ENCODE peak calls at places on chromosomes 6 and 20, in nine cellular contexts. U is RWPE2; I is naive thymus-derived CD8-positive, alpha-beta T cell; T is HEK293T; D is GM19239; O is sciatic nerve; N is NCI-H2171 treated with DMSO at 0.1 percent for 48 hours; F is skeletal muscle cell; Q is occipital lobe. Y is an unnamed sample.

GRCh38 chr20:63381781-63382431 is 20.8 kb upstream of the CHRNA4 start:
- DNase-seq in U (no peak), I (peak), T (peak), D (peak), O (no peak), N (no peak), F (no peak), Q (no peak), Y (no peak)

GRCh38 chr20:20568604-20569205 is 143.7 kb downstream of the RALGAPA2 start:
- DNase-seq in U (no peak), I (no peak), T (peak), D (no peak), O (no peak), N (peak), F (peak), Q (no peak), Y (peak)

GRCh38 chr20:6122873-6123649 is at the start of gene FERMT1:
- DNase-seq in U (peak), I (no peak), T (peak), D (no peak), O (peak), N (peak), F (no peak), Q (no peak), Y (no peak)

GRCh38 chr20:32589256-32589655 is 4.1 kb upstream of the NOL4L start:
- DNase-seq in U (peak), I (no peak), T (no peak), D (no peak), O (no peak), N (no peak), F (no peak), Q (no peak), Y (no peak)

GRCh38 chr6:109039795-109040194 is 54.9 kb downstream of the SESN1 start:
- DNase-seq in U (no peak), I (no peak), T (no peak), D (no peak), O (no peak), N (no peak), F (no peak), Q (no peak), Y (no peak)

GRCh38 chr6:167881327-167881726 is 54.6 kb downstream of the AFDN start:
- DNase-seq in U (no peak), I (no peak), T (no peak), D (no peak), O (no peak), N (no peak), F (no peak), Q (no peak), Y (no peak)

GRCh38 chr20:39873286-39873685 is 815.8 kb downstream of the MAFB start:
- DNase-seq in U (no peak), I (no peak), T (no peak), D (no peak), O (no peak), N (no peak), F (no peak), Q (no peak), Y (no peak)

GRCh38 chr20:53613748-53614147 is 20.1 kb upstream of the ZNF217 start:
- DNase-seq in U (no peak), I (no peak), T (no peak), D (no peak), O (no peak), N (no peak), F (no peak), Q (no peak), Y (no peak)

GRCh38 chr6:36780517-36781210 is 58.6 kb downstream of the CPNE5 start:
- DNase-seq in U (no peak), I (no peak), T (no peak), D (no peak), O (no peak), N (no peak), F (no peak), Q (no peak), Y (no peak)

GRCh38 chr6:30678964-30679726 is 6.3 kb upstream of the DHX16 start:
- DNase-seq in U (no peak), I (peak), T (peak), D (peak), O (peak), N (peak), F (no peak), Q (peak), Y (peak)

GRCh38 chr6:55726144-55726543 is 147.2 kb upstream of the HMGCLL1 start:
- DNase-seq in U (no peak), I (no peak), T (no peak), D (no peak), O (no peak), N (no peak), F (no peak), Q (no peak), Y (no peak)

GRCh38 chr6:163137504-163137903 is 277.0 kb upstream of the QKI start:
- DNase-seq in U (no peak), I (no peak), T (no peak), D (no peak), O (no peak), N (no peak), F (no peak), Q (no peak), Y (no peak)

GRCh38 chr20:60262967-60263603 is 304.9 kb downstream of the CDH26 start:
- DNase-seq in U (no peak), I (peak), T (peak), D (peak), O (no peak), N (peak), F (no peak), Q (no peak), Y (no peak)

GRCh38 chr6:143402721-143403336 is 47.7 kb downstream of the ADAT2 start:
- DNase-seq in U (no peak), I (no peak), T (no peak), D (no peak), O (no peak), N (no peak), F (no peak), Q (no peak), Y (no peak)

GRCh38 chr6:4612636-4613171 is 163.5 kb upstream of the CDYL start:
- DNase-seq in U (no peak), I (no peak), T (no peak), D (no peak), O (no peak), N (no peak), F (peak), Q (no peak), Y (no peak)

GRCh38 chr20:37152284-37152683 is 26.8 kb upstream of the RPN2 start:
- DNase-seq in U (no peak), I (no peak), T (no peak), D (no peak), O (no peak), N (no peak), F (no peak), Q (no peak), Y (no peak)

GRCh38 chr6:163232649-163233048 is 181.9 kb upstream of the QKI start:
- DNase-seq in U (no peak), I (no peak), T (no peak), D (no peak), O (no peak), N (no peak), F (no peak), Q (no peak), Y (no peak)

GRCh38 chr6:31829633-31830492 is 2.3 kb downstream of the HSPA1B start:
- DNase-seq in U (no peak), I (no peak), T (no peak), D (no peak), O (no peak), N (peak), F (no peak), Q (no peak), Y (no peak)

GRCh38 chr20:33444797-33445560 is 1.4 kb upstream of the SNTA1 start:
- DNase-seq in U (no peak), I (peak), T (no peak), D (no peak), O (no peak), N (peak), F (no peak), Q (no peak), Y (no peak)

GRCh38 chr20:8144282-8145245 is 12.5 kb downstream of the PLCB1 start:
- DNase-seq in U (no peak), I (no peak), T (no peak), D (no peak), O (no peak), N (no peak), F (peak), Q (no peak), Y (no peak)

GRCh38 chr6:47146426-47147174 is 104.5 kb upstream of the ADGRF1 start:
- DNase-seq in U (no peak), I (no peak), T (no peak), D (no peak), O (no peak), N (no peak), F (no peak), Q (no peak), Y (no peak)

GRCh38 chr6:27126815-27127537 is 120.5 kb upstream of the PRSS16 start:
- DNase-seq in U (peak), I (peak), T (peak), D (no peak), O (peak), N (peak), F (peak), Q (peak), Y (peak)

Y was measured in dorsolateral prefrontal cortex.